ENCODE peak calls at places on chromosomes 3 and 15, in eight cellular contexts. S, L, J, F, E, K, T and V are unnamed samples.

GRCh38 chr3:119304201-119304713 is 10.1 kb downstream of the ARHGAP31 start:
- DNase-seq in S (no peak), L (no peak), J (no peak), F (no peak), E (no peak), K (peak; percentile 82), T (no peak), V (no peak)

GRCh38 chr3:191702121-191702520 is 241.2 kb downstream of the PYDC2 start:
- DNase-seq in S (no peak), L (no peak), J (no peak), F (no peak), E (no peak), K (no peak), T (no peak), V (no peak)

GRCh38 chr3:152149832-152150231 is 118.9 kb upstream of the MBNL1 start:
- DNase-seq in S (no peak), L (no peak), J (no peak), F (no peak), E (no peak), K (no peak), T (no peak), V (no peak)

GRCh38 chr15:75758071-75758872 is 45.6 kb upstream of the CSPG4 start:
- DNase-seq in S (peak; percentile 47), L (peak; percentile 92), J (peak; percentile 94), F (peak; percentile 94), E (peak; percentile 84), K (peak; percentile 80), T (peak; percentile 77), V (peak; percentile 60)

GRCh38 chr3:126556637-126557414 is 1.9 kb downstream of the C3orf22 start:
- DNase-seq in S (no peak), L (no peak), J (peak; percentile 32), F (no peak), E (no peak), K (no peak), T (no peak), V (no peak)

GRCh38 chr3:9340450-9341009 is 22.3 kb upstream of the THUMPD3 start:
- DNase-seq in S (no peak), L (no peak), J (no peak), F (no peak), E (no peak), K (peak; percentile 70), T (no peak), V (no peak)

GRCh38 chr15:45573961-45574629 is 13.1 kb upstream of the BLOC1S6 start:
- DNase-seq in S (peak; percentile 4), L (peak; percentile 18), J (no peak), F (peak; percentile 77), E (no peak), K (no peak), T (peak; percentile 65), V (no peak)

GRCh38 chr15:68352401-68353062 is 75.0 kb downstream of the FEM1B start:
- DNase-seq in S (peak; percentile 29), L (no peak), J (peak; percentile 60), F (no peak), E (no peak), K (peak; percentile 96), T (peak; percentile 23), V (peak; percentile 8)

GRCh38 chr3:81302045-81302444 is 459.4 kb downstream of the GBE1 start:
- DNase-seq in S (no peak), L (peak; percentile 52), J (no peak), F (peak; percentile 73), E (peak; percentile 3), K (peak; percentile 56), T (peak; percentile 46), V (no peak)

GRCh38 chr3:42055291-42055690 is 35.9 kb upstream of the TRAK1 start:
- DNase-seq in S (no peak), L (no peak), J (no peak), F (no peak), E (no peak), K (peak; percentile 65), T (no peak), V (no peak)

GRCh38 chr3:32675650-32676049 is 9.3 kb upstream of the CNOT10 start:
- DNase-seq in S (no peak), L (no peak), J (no peak), F (no peak), E (no peak), K (no peak), T (no peak), V (no peak)